ENCODE peak calls at places on chromosomes 11 and 22, in four cellular contexts. T is spleen; S is upper lobe of right lung; V is effector memory CD4-positive, alpha-beta T cell. K is an unnamed sample.
A peak's percentile ranks its signal among the peaks of the same experiment; 100 is the strongest.

GRCh38 chr22:36221799-36222751 is 17.3 kb downstream of the APOL2 start:
- DNase-seq in S (no peak), V (peak; percentile 9), T (peak; percentile 85), K (peak; percentile 70)

GRCh38 chr11:108193725-108194124 is 28.7 kb downstream of the NPAT start:
- DNase-seq in S (no peak), T (no peak), V (no peak), K (no peak)

GRCh38 chr11:16775604-16776283 is 37.3 kb downstream of the C11orf58 start:
- DNase-seq in S (peak; percentile 25), T (no peak), V (no peak), K (no peak)

GRCh38 chr11:10050561-10050960 is 243.5 kb downstream of the SBF2 start:
- DNase-seq in S (no peak), V (no peak), T (no peak), K (no peak)

GRCh38 chr11:70290341-70291065 is 20.0 kb downstream of the PPFIA1 start:
- DNase-seq in S (no peak), T (no peak), V (no peak), K (no peak)

GRCh38 chr11:9574806-9575530 is 1.5 kb downstream of the WEE1 start:
- DNase-seq in T (no peak), V (no peak), S (no peak), K (no peak)

GRCh38 chr22:22469527-22469926 is 39.0 kb downstream of the ZNF280B start:
- DNase-seq in V (no peak), S (no peak), T (no peak), K (no peak)

GRCh38 chr11:110827276-110827675 is 115.0 kb upstream of the ARHGAP20 start:
- DNase-seq in T (no peak), V (no peak), S (no peak), K (no peak)

GRCh38 chr22:42173183-42173926 is 42.7 kb upstream of the CYP2D6 start:
- DNase-seq in T (no peak), V (no peak), S (no peak), K (no peak)

GRCh38 chr22:37229805-37230672 is 14.0 kb downstream of the RAC2 start:
- DNase-seq in V (peak; percentile 88), T (peak; percentile 97), S (peak; percentile 80), K (peak; percentile 85)

GRCh38 chr22:23692598-23693291 is 1.9 kb downstream of the RGL4 start:
- DNase-seq in S (no peak), V (no peak), T (no peak), K (no peak)

GRCh38 chr11:71202966-71203365 is 49.4 kb downstream of the SHANK2 start:
- DNase-seq in V (no peak), S (no peak), T (peak; percentile 32), K (no peak)

GRCh38 chr11:75583710-75584658 is 21.9 kb downstream of the SERPINH1 start:
- DNase-seq in S (peak; percentile 85), V (no peak), T (peak; percentile 82), K (no peak)

GRCh38 chr11:13152736-13153541 is 124.7 kb upstream of the BMAL1 start:
- DNase-seq in V (no peak), T (no peak), S (no peak), K (no peak)

GRCh38 chr22:29146771-29147170 is 58.9 kb upstream of the EMID1 start:
- DNase-seq in T (peak; percentile 38), S (peak; percentile 41), V (no peak), K (no peak)

GRCh38 chr22:31650391-31650790 is 11.6 kb downstream of the PISD start:
- DNase-seq in T (no peak), V (no peak), S (no peak), K (no peak)

GRCh38 chr11:121129362-121130340 is 28.6 kb downstream of the TECTA start:
- DNase-seq in T (no peak), S (no peak), V (no peak), K (no peak)

GRCh38 chr11:83249972-83250593 is 36.1 kb downstream of the CCDC90B start:
- DNase-seq in T (no peak), V (no peak), S (no peak), K (no peak)

GRCh38 chr22:40250608-40251007 is 72.9 kb downstream of the TNRC6B start:
- DNase-seq in T (no peak), S (no peak), V (no peak), K (no peak)

GRCh38 chr22:30309981-30310672 is 16.6 kb downstream of the TBC1D10A start:
- DNase-seq in T (no peak), V (no peak), S (no peak), K (no peak)

GRCh38 chr22:43755452-43755851 is 56.7 kb downstream of the EFCAB6 start:
- DNase-seq in V (no peak), T (no peak), S (no peak), K (no peak)

GRCh38 chr11:87198266-87198881 is 160.6 kb downstream of the TMEM135 start:
- DNase-seq in V (no peak), S (no peak), T (no peak), K (no peak)

DNA sequence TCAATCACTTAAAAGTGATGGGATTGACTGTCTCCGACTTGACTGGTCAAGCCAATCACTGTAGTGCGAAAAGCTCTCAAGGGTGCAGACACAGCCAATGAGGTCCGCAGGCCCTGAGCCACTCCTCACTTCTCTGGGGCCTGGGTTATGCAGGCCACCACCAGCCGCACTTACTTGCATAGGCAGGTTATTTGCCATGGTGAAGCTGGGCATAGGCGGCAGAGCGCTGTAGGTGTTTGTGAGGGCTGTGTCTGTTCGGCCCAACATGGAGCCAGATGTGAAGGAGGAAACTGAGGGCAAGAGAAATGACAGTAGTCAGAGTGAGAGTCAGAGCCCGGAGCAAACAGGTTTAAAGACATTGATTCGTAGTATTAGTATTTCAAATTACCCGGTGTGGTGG is 17.9 kb downstream of the PAX6 start:
- DNase-seq in V (no peak), S (no peak), T (peak; percentile 59), K (no peak)
- H3K27me3 ChIP-seq in V (peaks cover 29% of the 10 kb centered on the region), S (peaks cover 46% of the 10 kb centered on the region), T (peaks cover 21% of the 10 kb centered on the region), K (peaks cover 5% of the 10 kb centered on the region)

GRCh38 chr11:96130061-96130460 is 206.2 kb upstream of the MTMR2 start:
- DNase-seq in S (no peak), T (no peak), V (no peak), K (no peak)

GRCh38 chr11:96126917-96127595 is 203.1 kb upstream of the MTMR2 start:
- DNase-seq in S (no peak), V (no peak), T (no peak), K (no peak)

GRCh38 chr11:96124155-96124554 is 200.2 kb upstream of the MTMR2 start:
- DNase-seq in V (no peak), T (no peak), S (no peak), K (no peak)

GRCh38 chr11:96125400-96125799 is 201.5 kb upstream of the MTMR2 start:
- DNase-seq in T (no peak), S (no peak), V (no peak), K (no peak)

DNA sequence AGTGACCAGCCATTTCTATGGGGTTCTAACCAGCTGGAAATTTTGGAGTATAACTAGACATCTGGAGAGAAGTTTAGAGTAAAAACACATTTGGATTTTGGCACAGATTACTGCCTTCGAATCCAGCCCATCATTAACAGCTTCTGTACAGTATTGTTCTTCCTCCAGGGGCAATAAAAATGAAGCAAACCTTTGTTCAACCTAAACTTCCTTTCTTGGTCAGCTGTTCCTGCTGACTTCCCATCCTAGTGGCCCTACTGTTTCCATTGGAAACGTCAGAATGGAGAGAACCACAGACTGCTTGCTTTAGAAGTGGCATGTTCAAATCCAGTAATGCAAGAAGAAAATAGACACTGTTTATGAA is 203.7 kb upstream of the MTMR2 start:
- DNase-seq in S (no peak), V (no peak), T (no peak), K (no peak)
- H3K4me3 ChIP-seq in S (no peak overlapping the region), V (no peak overlapping the region), T (no peak overlapping the region), K (no peak overlapping the region)

GRCh38 chr11:86140334-86140733 is 71.5 kb upstream of the PICALM start:
- DNase-seq in T (no peak), S (no peak), V (no peak), K (no peak)

GRCh38 chr11:86141645-86142569 is 73.0 kb upstream of the PICALM start:
- DNase-seq in S (no peak), T (no peak), V (no peak), K (no peak)

GRCh38 chr11:86135319-86135714 is 66.4 kb upstream of the PICALM start:
- DNase-seq in S (no peak), V (no peak), T (no peak), K (no peak)

GRCh38 chr11:86136542-86136941 is 67.7 kb upstream of the PICALM start:
- DNase-seq in S (no peak), V (no peak), T (no peak), K (no peak)

GRCh38 chr11:86138958-86139357 is 70.1 kb upstream of the PICALM start:
- DNase-seq in S (no peak), T (no peak), V (no peak), K (no peak)
- H3K27me3 ChIP-seq in S (no peaks in the 10 kb centered on the region), T (no peaks in the 10 kb centered on the region), V (no peaks in the 10 kb centered on the region), K (no peaks in the 10 kb centered on the region)

GRCh38 chr11:66641834-66642233 is 3.3 kb downstream of the RBM4 start:
- DNase-seq in S (no peak), V (no peak), T (no peak), K (no peak)
- H3K4me3 ChIP-seq in S (peak overlapping the region; percentile 78), V (peak overlapping the region; percentile 27), T (peak overlapping the region; percentile 10), K (peak overlapping the region; percentile 19)

GRCh38 chr11:117600261-117600783 is 196.7 kb downstream of the DSCAML1 start:
- DNase-seq in S (no peak), V (no peak), T (no peak), K (no peak)
- H3K27me3 ChIP-seq in S (no peaks in the 10 kb centered on the region), V (no peaks in the 10 kb centered on the region), T (no peaks in the 10 kb centered on the region), K (peaks cover 3% of the 10 kb centered on the region)

DNA sequence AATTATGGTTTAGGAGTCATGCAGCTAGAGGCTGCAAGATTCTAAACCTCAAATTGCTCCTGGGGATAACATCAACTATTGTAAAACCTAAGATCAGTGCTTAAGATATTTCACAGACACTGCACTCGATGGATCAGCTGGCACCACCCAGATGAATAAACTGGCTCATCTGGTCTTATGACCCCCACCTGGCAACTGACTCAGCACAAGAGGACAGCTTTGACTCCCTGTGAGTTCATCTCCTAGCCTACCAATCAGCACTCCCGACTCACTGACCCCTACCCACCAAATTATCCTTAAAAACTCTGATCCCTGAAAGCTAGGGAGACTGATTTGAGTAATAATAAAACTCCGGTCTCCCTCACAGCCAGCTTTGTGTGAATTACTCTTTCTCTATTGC is 782 bp upstream of the TTC12 start:
- DNase-seq in S (no peak), T (no peak), V (no peak), K (no peak)
- H3K4me3 ChIP-seq in S (no peak overlapping the region), T (no peak overlapping the region), V (peak overlapping the region; percentile 63), K (peak overlapping the region; percentile 59)

K was measured in CD8-positive, alpha-beta T cell.